ENCODE peak calls at places on chromosomes 2 and 18, in ten cellular contexts. X, L, M, E, H, K, G, U, J and A are unnamed samples.

GRCh38 chr2:113005030-113005509 is at the start of gene IL36A:
- DNase-seq in X (no peak), L (no peak), M (no peak), E (no peak), H (no peak), K (no peak), G (no peak), U (no peak), J (no peak), A (no peak)

GRCh38 chr2:39715095-39715494 is 49.4 kb downstream of the TMEM178A start:
- DNase-seq in X (no peak), L (no peak), M (no peak), E (no peak), H (no peak), K (no peak), G (no peak), U (no peak), J (no peak), A (no peak)

GRCh38 chr2:236507393-236508085 is 62.1 kb upstream of the ACKR3 start:
- DNase-seq in X (peak), L (no peak), M (no peak), E (no peak), H (no peak), K (no peak), G (no peak), U (peak), J (peak), A (no peak)

GRCh38 chr2:3454802-3455201 is 64.5 kb downstream of the ADI1 start:
- DNase-seq in X (no peak), L (no peak), M (no peak), E (no peak), H (no peak), K (no peak), G (no peak), U (no peak), J (no peak), A (no peak)

GRCh38 chr2:68951899-68952298 is 794 bp downstream of the GKN2 start:
- DNase-seq in X (peak), L (no peak), M (no peak), E (no peak), H (no peak), K (no peak), G (no peak), U (no peak), J (no peak), A (no peak)

GRCh38 chr18:28771849-28772248 is 594.9 kb upstream of the CDH2 start:
- DNase-seq in X (no peak), L (no peak), M (no peak), E (peak), H (no peak), K (no peak), G (no peak), U (no peak), J (no peak), A (no peak)

GRCh38 chr18:25464211-25464610 is 112.2 kb upstream of the ZNF521 start:
- DNase-seq in X (no peak), L (no peak), M (no peak), E (peak), H (no peak), K (peak), G (no peak), U (peak), J (peak), A (no peak)

GRCh38 chr18:7566587-7567486 is at the start of gene PTPRM:
- DNase-seq in X (peak), L (peak), M (peak), E (peak), H (peak), K (peak), G (no peak), U (peak), J (peak), A (no peak)

GRCh38 chr2:105643405-105644173 is 101.1 kb upstream of the NCK2 start:
- DNase-seq in X (no peak), L (no peak), M (no peak), E (no peak), H (no peak), K (peak), G (no peak), U (no peak), J (no peak), A (no peak)

GRCh38 chr2:28035163-28035690 is 144.7 kb downstream of the BABAM2 start:
- DNase-seq in X (no peak), L (no peak), M (no peak), E (no peak), H (no peak), K (no peak), G (no peak), U (no peak), J (no peak), A (no peak)

GRCh38 chr2:145757503-145758290 is 1237.8 kb upstream of the ZEB2 start:
- DNase-seq in X (no peak), L (no peak), M (no peak), E (no peak), H (no peak), K (no peak), G (no peak), U (no peak), J (no peak), A (no peak)

GRCh38 chr2:169452080-169452479 is 27.2 kb upstream of the BBS5 start:
- DNase-seq in X (peak), L (peak), M (peak), E (peak), H (peak), K (peak), G (no peak), U (peak), J (peak), A (peak)

GRCh38 chr18:73893879-73894278 is 253.8 kb downstream of the FBXO15 start:
- DNase-seq in X (no peak), L (no peak), M (no peak), E (no peak), H (no peak), K (no peak), G (no peak), U (peak), J (no peak), A (no peak)

GRCh38 chr2:9675369-9676351 is 44.9 kb upstream of the YWHAQ start:
- DNase-seq in X (peak), L (no peak), M (no peak), E (peak), H (peak), K (peak), G (no peak), U (peak), J (peak), A (no peak)

GRCh38 chr2:226031962-226032441 is 632.5 kb downstream of the NYAP2 start:
- DNase-seq in X (peak), L (peak), M (no peak), E (peak), H (no peak), K (peak), G (no peak), U (peak), J (peak), A (no peak)

GRCh38 chr2:187078297-187078696 is 229.3 kb upstream of the ZSWIM2 start:
- DNase-seq in X (no peak), L (no peak), M (peak), E (peak), H (no peak), K (peak), G (no peak), U (peak), J (peak), A (no peak)

GRCh38 chr2:133062174-133062573 is 392.2 kb upstream of the LYPD1 start:
- DNase-seq in X (no peak), L (no peak), M (no peak), E (peak), H (no peak), K (no peak), G (no peak), U (peak), J (no peak), A (no peak)

GRCh38 chr2:99403524-99403923 is 66.3 kb downstream of the EIF5B start:
- DNase-seq in X (peak), L (no peak), M (peak), E (no peak), H (peak), K (no peak), G (no peak), U (peak), J (peak), A (no peak)

GRCh38 chr2:201349601-201350000 is 7.5 kb downstream of the FLACC1 start:
- DNase-seq in X (no peak), L (no peak), M (no peak), E (no peak), H (no peak), K (no peak), G (no peak), U (no peak), J (peak), A (no peak)

GRCh38 chr2:892892-893291 is 57.8 kb upstream of the SNTG2 start:
- DNase-seq in X (no peak), L (no peak), M (no peak), E (no peak), H (no peak), K (no peak), G (no peak), U (no peak), J (no peak), A (no peak)

GRCh38 chr2:144914622-144915230 is 394.8 kb upstream of the ZEB2 start:
- DNase-seq in X (no peak), L (no peak), M (no peak), E (peak), H (no peak), K (no peak), G (no peak), U (peak), J (peak), A (no peak)

GRCh38 chr2:105806994-105807393 is 62.3 kb downstream of the NCK2 start:
- DNase-seq in X (no peak), L (no peak), M (no peak), E (no peak), H (no peak), K (no peak), G (no peak), U (no peak), J (no peak), A (no peak)

GRCh38 chr2:199704358-199705238 is 146.4 kb downstream of the FTCDNL1 start:
- DNase-seq in X (peak), L (peak), M (peak), E (peak), H (peak), K (peak), G (peak), U (no peak), J (peak), A (peak)

GRCh38 chr2:240989451-240990265 is 8.8 kb upstream of the SNED1 start:
- DNase-seq in X (peak), L (no peak), M (peak), E (peak), H (peak), K (peak), G (no peak), U (peak), J (peak), A (peak)

GRCh38 chr2:190889175-190889943 is 8.7 kb downstream of the GLS start:
- DNase-seq in X (no peak), L (no peak), M (no peak), E (no peak), H (no peak), K (no peak), G (no peak), U (no peak), J (no peak), A (no peak)
- H3K27ac ChIP-seq in X (no peak), L (no peak), M (peak), E (no peak), H (peak), K (peak), G (no peak), U (no peak), J (peak), A (no peak)

GRCh38 chr18:51762373-51762772 is 564.9 kb upstream of the MEX3C start:
- DNase-seq in X (no peak), L (no peak), M (no peak), E (no peak), H (no peak), K (no peak), G (no peak), U (no peak), J (no peak), A (no peak)
- H3K4me2 ChIP-seq in X (no peak), L (no peak), M (no peak), E (no peak), H (no peak), K (no peak), G (no peak), U (no peak), J (no peak), A (no peak)

GRCh38 chr2:48343154-48343553 is 186.8 kb upstream of the STON1 start:
- DNase-seq in X (no peak), L (no peak), M (no peak), E (no peak), H (no peak), K (no peak), G (no peak), U (no peak), J (no peak), A (no peak)

GRCh38 chr2:48341556-48342133 is 188.3 kb upstream of the STON1 start:
- DNase-seq in X (no peak), L (no peak), M (no peak), E (no peak), H (no peak), K (no peak), G (no peak), U (no peak), J (no peak), A (no peak)

GRCh38 chr2:48344441-48344756 is 185.6 kb upstream of the STON1 start:
- DNase-seq in X (no peak), L (no peak), M (no peak), E (no peak), H (no peak), K (no peak), G (no peak), U (no peak), J (no peak), A (no peak)

GRCh38 chr2:48345176-48345575 is 184.8 kb upstream of the STON1 start:
- DNase-seq in X (no peak), L (no peak), M (no peak), E (no peak), H (no peak), K (no peak), G (no peak), U (no peak), J (no peak), A (no peak)

GRCh38 chr2:48343571-48344440 is 186.1 kb upstream of the STON1 start:
- DNase-seq in X (no peak), L (no peak), M (no peak), E (peak), H (peak), K (peak), G (no peak), U (peak), J (peak), A (no peak)
- H3K27ac ChIP-seq in X (no peak), L (no peak), M (no peak), E (peak), H (peak), K (no peak), G (peak), U (peak), J (peak), A (no peak)

DNA sequence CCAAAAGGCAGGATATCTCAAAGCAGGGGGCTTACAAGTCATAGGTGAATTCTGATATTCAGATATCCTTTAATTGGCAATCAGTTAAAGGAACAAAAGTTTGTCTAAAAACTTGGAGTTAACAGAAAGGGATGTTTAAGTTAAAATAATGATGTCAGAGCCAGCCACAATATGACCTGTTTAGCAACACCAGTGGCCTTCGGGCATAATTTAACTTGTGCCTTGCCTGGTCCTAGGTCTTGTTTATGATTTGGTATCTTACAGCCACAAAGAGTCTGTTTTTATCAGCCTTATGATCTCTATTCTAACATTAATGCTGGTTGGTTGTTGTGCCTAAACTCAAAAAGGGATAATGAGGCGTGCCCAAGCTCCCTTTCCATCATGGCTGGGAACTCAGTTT is 252.9 kb downstream of the RNF152 start:
- DNase-seq in X (no peak), L (no peak), M (no peak), E (peak), H (no peak), K (peak), G (no peak), U (no peak), J (no peak), A (no peak)
- H3K4me2 ChIP-seq in X (no peak), L (no peak), M (no peak), E (peak), H (no peak), K (no peak), G (no peak), U (no peak), J (no peak), A (no peak)

DNA sequence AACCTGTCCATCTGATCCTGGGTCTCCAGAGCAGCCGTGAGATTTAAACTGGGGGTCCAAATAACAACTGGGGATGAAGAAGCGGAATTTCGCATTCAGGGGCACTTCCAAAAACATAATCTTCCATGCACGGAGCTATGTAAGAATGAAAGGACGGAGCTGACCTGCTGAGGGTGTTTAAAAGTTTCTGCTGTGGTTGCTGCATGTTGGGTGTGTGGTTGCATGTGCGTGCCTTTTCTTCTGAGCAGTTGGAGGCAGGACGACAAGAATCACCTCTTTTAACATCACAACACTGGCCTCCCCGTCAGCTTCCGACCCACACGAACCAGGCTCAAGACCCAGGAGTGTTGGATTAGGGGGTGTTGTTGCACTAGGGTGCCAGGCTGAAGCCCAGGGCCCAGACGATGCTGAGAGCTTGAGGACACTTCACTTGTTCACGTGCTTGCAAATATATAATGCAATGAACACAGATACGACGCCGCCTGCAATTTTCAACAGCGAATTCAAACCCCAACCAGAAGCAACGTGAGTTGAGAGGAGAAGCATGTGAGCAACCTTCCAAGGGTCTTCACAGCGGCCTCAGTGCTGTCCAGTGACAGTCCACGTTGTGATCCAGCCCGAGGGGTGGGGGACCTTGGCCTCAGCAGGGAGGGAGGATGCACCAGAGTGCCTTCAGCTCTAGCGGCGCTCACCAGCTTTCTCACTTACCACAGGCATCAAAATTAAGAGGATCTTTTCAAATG is 76.0 kb upstream of the SALL3 start:
- DNase-seq in X (no peak), L (no peak), M (no peak), E (no peak), H (no peak), K (no peak), G (no peak), U (no peak), J (no peak), A (no peak)
- H3K27ac ChIP-seq in X (no peak), L (no peak), M (no peak), E (no peak), H (no peak), K (no peak), G (no peak), U (no peak), J (no peak), A (no peak)

DNA sequence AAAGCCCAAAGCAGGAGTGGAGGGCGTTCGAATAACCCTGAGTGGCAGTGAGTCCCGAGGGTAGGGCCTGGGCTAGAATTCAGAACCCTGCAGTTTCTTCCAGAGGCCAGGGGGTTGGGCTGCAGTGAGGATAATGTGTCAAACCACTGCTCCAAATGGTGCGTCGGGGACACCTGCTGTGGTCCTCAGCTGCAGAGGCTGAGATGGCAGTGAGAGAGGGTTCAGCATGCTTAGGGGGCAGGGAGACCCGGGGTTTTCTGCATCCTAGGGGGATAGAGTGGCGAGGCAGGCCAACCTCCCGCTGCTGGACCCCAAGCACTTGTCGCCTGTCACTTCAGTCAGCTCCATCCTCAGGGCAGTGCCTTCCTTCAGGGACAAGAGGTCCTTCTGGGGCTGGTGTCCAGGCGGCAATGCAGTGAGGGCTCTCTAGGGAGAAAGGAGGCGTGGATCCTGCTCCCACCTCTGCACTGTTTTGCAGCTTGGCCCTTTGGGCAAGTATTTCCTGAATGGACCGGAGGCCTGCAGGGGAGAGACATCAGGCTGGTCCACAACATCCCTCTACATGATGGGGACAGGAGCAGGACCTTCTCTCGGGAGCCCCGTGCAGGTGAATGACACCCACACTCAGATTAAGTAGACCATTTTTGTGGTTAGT is 8.4 kb upstream of the NTSR2 start:
- DNase-seq in X (no peak), L (no peak), M (no peak), E (no peak), H (no peak), K (no peak), G (no peak), U (no peak), J (no peak), A (no peak)
- H3K4me2 ChIP-seq in X (no peak), L (no peak), M (no peak), E (no peak), H (no peak), K (no peak), G (no peak), U (no peak), J (no peak), A (no peak)

DNA sequence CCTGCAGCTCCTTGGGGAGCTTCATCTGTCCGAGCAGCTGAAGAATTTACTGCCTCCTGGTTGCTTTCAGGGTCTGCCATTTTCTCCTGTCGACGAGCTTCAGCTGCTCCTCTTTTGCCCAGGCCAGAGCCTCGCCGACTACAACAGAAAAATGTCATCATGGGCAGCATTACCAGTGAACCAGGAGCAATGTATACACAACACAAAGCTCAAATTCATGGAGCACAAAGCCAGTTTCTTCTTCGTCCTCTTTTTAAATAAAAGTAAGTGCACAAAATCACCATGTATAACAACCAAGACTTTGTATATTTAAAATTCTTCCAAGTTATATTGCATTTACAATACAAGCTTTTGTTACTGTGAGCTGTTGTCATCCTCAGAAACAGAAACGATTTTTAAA is 85.0 kb downstream of the TRIP12 start:
- DNase-seq in X (no peak), L (no peak), M (no peak), E (no peak), H (no peak), K (no peak), G (no peak), U (no peak), J (no peak), A (no peak)
- H3K27ac ChIP-seq in X (peak), L (no peak), M (no peak), E (no peak), H (no peak), K (no peak), G (peak), U (no peak), J (no peak), A (no peak)

GRCh38 chr2:191063584-191063983 is 49.6 kb upstream of the STAT1 start:
- DNase-seq in X (no peak), L (no peak), M (no peak), E (no peak), H (no peak), K (no peak), G (no peak), U (no peak), J (no peak), A (no peak)
- H3K4me2 ChIP-seq in X (no peak), L (no peak), M (no peak), E (no peak), H (no peak), K (no peak), G (peak), U (no peak), J (no peak), A (no peak)

GRCh38 chr2:177119099-177119498 is 93.5 kb upstream of the HNRNPA3 start:
- DNase-seq in X (no peak), L (no peak), M (no peak), E (no peak), H (no peak), K (no peak), G (no peak), U (no peak), J (no peak), A (no peak)
- H3K27ac ChIP-seq in X (no peak), L (no peak), M (no peak), E (no peak), H (no peak), K (no peak), G (no peak), U (no peak), J (no peak), A (no peak)

DNA sequence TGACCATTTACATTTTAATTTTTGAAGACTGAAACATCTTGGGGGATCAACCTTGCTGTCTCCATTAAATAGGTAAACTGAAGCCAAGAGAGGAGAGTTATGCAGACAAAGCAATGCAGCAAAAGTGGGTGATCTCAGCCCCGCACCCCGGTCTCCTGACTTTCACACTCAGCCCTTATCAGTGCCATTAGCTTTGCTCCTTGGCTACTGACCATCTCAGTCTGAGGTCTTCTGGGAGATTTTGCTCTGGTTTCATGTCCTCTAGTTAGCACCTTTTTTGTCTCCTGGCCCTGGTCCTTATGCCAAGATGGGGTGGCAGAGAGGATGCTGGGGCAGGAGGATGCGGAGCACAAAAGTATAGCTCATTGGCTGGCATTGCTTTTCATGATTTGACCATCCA is 61.4 kb downstream of the SETBP1 start:
- DNase-seq in X (no peak), L (no peak), M (no peak), E (no peak), H (no peak), K (no peak), G (no peak), U (no peak), J (no peak), A (no peak)
- H3K4me2 ChIP-seq in X (no peak), L (no peak), M (no peak), E (no peak), H (no peak), K (no peak), G (no peak), U (no peak), J (no peak), A (no peak)